ENCODE peak calls at places on chromosomes 7 and 10, in four cellular contexts. One of them, this sample, is unnamed.

GRCh38 chr7:30931161-30931926 is 19.7 kb downstream of the AQP1 start:
- DNase-seq in activated T-helper 1 cell treated with anti-CD3 and anti-CD28 coated beads, Interleukin-2, amount 50 U/mL, for 16 hours: no peak
- DNase-seq in esophagus squamous epithelium: no peak
- DNase-seq in uterus: peak
- DNase-seq in this sample: no peak

GRCh38 chr10:51832652-51833383 is 133.4 kb upstream of the CSTF2T start:
- DNase-seq in uterus: no peak
- DNase-seq in activated T-helper 1 cell treated with anti-CD3 and anti-CD28 coated beads, Interleukin-2, amount 50 U/mL, for 16 hours: peak
- DNase-seq in esophagus squamous epithelium: no peak
- DNase-seq in this sample: no peak

GRCh38 chr7:30348083-30348560 is 63.7 kb downstream of the ZNRF2 start:
- DNase-seq in activated T-helper 1 cell treated with anti-CD3 and anti-CD28 coated beads, Interleukin-2, amount 50 U/mL, for 16 hours: peak
- DNase-seq in esophagus squamous epithelium: no peak
- DNase-seq in uterus: no peak
- DNase-seq in this sample: no peak

GRCh38 chr7:4612939-4613841 is 68.9 kb upstream of the FOXK1 start:
- DNase-seq in uterus: no peak
- DNase-seq in esophagus squamous epithelium: no peak
- DNase-seq in activated T-helper 1 cell treated with anti-CD3 and anti-CD28 coated beads, Interleukin-2, amount 50 U/mL, for 16 hours: no peak
- DNase-seq in this sample: no peak

GRCh38 chr10:23826399-23826798 is 382.5 kb upstream of the KIAA1217 start:
- DNase-seq in activated T-helper 1 cell treated with anti-CD3 and anti-CD28 coated beads, Interleukin-2, amount 50 U/mL, for 16 hours: no peak
- DNase-seq in uterus: no peak
- DNase-seq in esophagus squamous epithelium: no peak
- DNase-seq in this sample: no peak

GRCh38 chr10:81248846-81249245 is 626.1 kb upstream of the NRG3 start:
- DNase-seq in activated T-helper 1 cell treated with anti-CD3 and anti-CD28 coated beads, Interleukin-2, amount 50 U/mL, for 16 hours: no peak
- DNase-seq in esophagus squamous epithelium: no peak
- DNase-seq in uterus: no peak
- DNase-seq in this sample: no peak

GRCh38 chr10:5840314-5841307 is 27.4 kb upstream of the GDI2 start:
- DNase-seq in uterus: no peak
- DNase-seq in esophagus squamous epithelium: no peak
- DNase-seq in activated T-helper 1 cell treated with anti-CD3 and anti-CD28 coated beads, Interleukin-2, amount 50 U/mL, for 16 hours: no peak
- DNase-seq in this sample: no peak

GRCh38 chr7:2661602-2662272 is 26.3 kb upstream of the AMZ1 start:
- DNase-seq in uterus: no peak
- DNase-seq in esophagus squamous epithelium: no peak
- DNase-seq in activated T-helper 1 cell treated with anti-CD3 and anti-CD28 coated beads, Interleukin-2, amount 50 U/mL, for 16 hours: no peak
- DNase-seq in this sample: no peak

GRCh38 chr7:101650579-101651081 is 21.5 kb upstream of the MYL10 start:
- DNase-seq in activated T-helper 1 cell treated with anti-CD3 and anti-CD28 coated beads, Interleukin-2, amount 50 U/mL, for 16 hours: no peak
- DNase-seq in esophagus squamous epithelium: no peak
- DNase-seq in uterus: no peak
- DNase-seq in this sample: no peak

GRCh38 chr7:37318541-37318940 is 130.1 kb downstream of the ELMO1 start:
- DNase-seq in esophagus squamous epithelium: no peak
- DNase-seq in activated T-helper 1 cell treated with anti-CD3 and anti-CD28 coated beads, Interleukin-2, amount 50 U/mL, for 16 hours: no peak
- DNase-seq in uterus: no peak
- DNase-seq in this sample: no peak

GRCh38 chr7:67371429-67372305 is 375.0 kb downstream of the TYW1 start:
- DNase-seq in uterus: peak
- DNase-seq in esophagus squamous epithelium: no peak
- DNase-seq in activated T-helper 1 cell treated with anti-CD3 and anti-CD28 coated beads, Interleukin-2, amount 50 U/mL, for 16 hours: peak
- DNase-seq in this sample: peak

GRCh38 chr10:96512524-96512991 is 1.2 kb downstream of the TLL2 start:
- DNase-seq in activated T-helper 1 cell treated with anti-CD3 and anti-CD28 coated beads, Interleukin-2, amount 50 U/mL, for 16 hours: no peak
- DNase-seq in uterus: no peak
- DNase-seq in esophagus squamous epithelium: no peak
- DNase-seq in this sample: no peak

GRCh38 chr10:34539533-34540315 is 275.4 kb downstream of the PARD3 start:
- DNase-seq in esophagus squamous epithelium: no peak
- DNase-seq in uterus: no peak
- DNase-seq in activated T-helper 1 cell treated with anti-CD3 and anti-CD28 coated beads, Interleukin-2, amount 50 U/mL, for 16 hours: no peak
- DNase-seq in this sample: no peak

GRCh38 chr10:118045842-118046490 is 775 bp downstream of the RAB11FIP2 start:
- DNase-seq in esophagus squamous epithelium: no peak
- DNase-seq in uterus: peak
- DNase-seq in activated T-helper 1 cell treated with anti-CD3 and anti-CD28 coated beads, Interleukin-2, amount 50 U/mL, for 16 hours: no peak
- DNase-seq in this sample: peak

GRCh38 chr10:451021-451471 is 238.4 kb downstream of the DIP2C start:
- DNase-seq in uterus: no peak
- DNase-seq in esophagus squamous epithelium: no peak
- DNase-seq in activated T-helper 1 cell treated with anti-CD3 and anti-CD28 coated beads, Interleukin-2, amount 50 U/mL, for 16 hours: peak
- DNase-seq in this sample: no peak

GRCh38 chr10:118607768-118608354 is 12.4 kb upstream of the PRLHR start:
- DNase-seq in activated T-helper 1 cell treated with anti-CD3 and anti-CD28 coated beads, Interleukin-2, amount 50 U/mL, for 16 hours: no peak
- DNase-seq in esophagus squamous epithelium: no peak
- DNase-seq in uterus: no peak
- DNase-seq in this sample: no peak

GRCh38 chr7:105261689-105262088 is 127.0 kb downstream of the SRPK2 start:
- DNase-seq in activated T-helper 1 cell treated with anti-CD3 and anti-CD28 coated beads, Interleukin-2, amount 50 U/mL, for 16 hours: no peak
- DNase-seq in esophagus squamous epithelium: no peak
- DNase-seq in uterus: no peak
- DNase-seq in this sample: no peak

GRCh38 chr7:157801109-157801508 is 464.3 kb downstream of the DNAJB6 start:
- DNase-seq in esophagus squamous epithelium: no peak
- DNase-seq in activated T-helper 1 cell treated with anti-CD3 and anti-CD28 coated beads, Interleukin-2, amount 50 U/mL, for 16 hours: no peak
- DNase-seq in uterus: no peak
- DNase-seq in this sample: no peak

GRCh38 chr10:7157091-7157490 is 253.7 kb downstream of the SFMBT2 start:
- DNase-seq in uterus: no peak
- DNase-seq in activated T-helper 1 cell treated with anti-CD3 and anti-CD28 coated beads, Interleukin-2, amount 50 U/mL, for 16 hours: no peak
- DNase-seq in esophagus squamous epithelium: no peak
- DNase-seq in this sample: no peak